ENCODE peak calls at places on chromosomes 6 and 20, in seven cellular contexts. C, A, P, U, W, D and L are unnamed samples.

GRCh38 chr6:161943561-161943960 is 669.7 kb upstream of the AGPAT4 start:
- DNase-seq in C (no peak), A (no peak), P (no peak), U (no peak), W (no peak), D (no peak), L (no peak)

GRCh38 chr6:127051571-127052260 is 66.8 kb upstream of the RSPO3 start:
- DNase-seq in C (no peak), A (no peak), P (peak), U (no peak), W (no peak), D (no peak), L (no peak)

GRCh38 chr6:34223964-34224940 is 12.4 kb upstream of the HMGA1 start:
- DNase-seq in C (peak), A (peak), P (peak), U (peak), W (peak), D (peak), L (peak)

GRCh38 chr6:127177030-127177928 is 58.8 kb downstream of the RSPO3 start:
- DNase-seq in C (no peak), A (no peak), P (peak), U (no peak), W (no peak), D (no peak), L (no peak)

GRCh38 chr20:45291526-45291925 is 15.1 kb upstream of the RBPJL start:
- DNase-seq in C (no peak), A (no peak), P (no peak), U (no peak), W (no peak), D (no peak), L (no peak)

GRCh38 chr20:3916347-3916746 is 27.2 kb downstream of the PANK2 start:
- DNase-seq in C (no peak), A (no peak), P (no peak), U (no peak), W (no peak), D (no peak), L (no peak)

GRCh38 chr20:63064310-63064709 is 57.5 kb upstream of the BHLHE23 start:
- DNase-seq in C (no peak), A (no peak), P (no peak), U (no peak), W (peak), D (no peak), L (peak)

GRCh38 chr6:112833546-112834215 is 486.6 kb downstream of the RFPL4B start:
- DNase-seq in C (no peak), A (no peak), P (peak), U (no peak), W (no peak), D (no peak), L (no peak)

GRCh38 chr6:35477028-35477427 is 8.8 kb downstream of the RPL10A start:
- DNase-seq in C (no peak), A (no peak), P (no peak), U (no peak), W (no peak), D (no peak), L (no peak)

GRCh38 chr20:45313065-45313695 is 5.1 kb upstream of the MATN4 start:
- DNase-seq in C (no peak), A (no peak), P (no peak), U (no peak), W (no peak), D (no peak), L (no peak)

GRCh38 chr6:105578308-105578707 is 175.4 kb upstream of the PREP start:
- DNase-seq in C (no peak), A (no peak), P (no peak), U (no peak), W (no peak), D (no peak), L (no peak)

GRCh38 chr20:38997622-38998021 is 35.5 kb downstream of the DHX35 start:
- DNase-seq in C (no peak), A (peak), P (no peak), U (peak), W (no peak), D (peak), L (peak)

GRCh38 chr6:20433321-20433720 is 31.6 kb downstream of the E2F3 start:
- DNase-seq in C (no peak), A (no peak), P (no peak), U (no peak), W (no peak), D (no peak), L (no peak)

GRCh38 chr6:62891065-62891647 is 320.1 kb upstream of the FKBP1C start:
- DNase-seq in C (peak), A (peak), P (no peak), U (no peak), W (no peak), D (no peak), L (no peak)